ENCODE peak calls at places on chromosomes 11 and 22, in ten cellular contexts. K, G, Q, L, B, J, H, N, T and Y are unnamed samples.

GRCh38 chr11:46913484-46913883 is 4.9 kb downstream of the LRP4 start:
- DNase-seq in Q (no peak), G (no peak), N (no peak), K (no peak), B (no peak), T (no peak), L (no peak), H (no peak), J (no peak), Y (no peak)

GRCh38 chr11:75475767-75476650 is 43.0 kb upstream of the KLHL35 start:
- DNase-seq in K (peak; percentile 41), L (no peak), J (peak; percentile 81), G (peak; percentile 32), T (no peak), Q (peak; percentile 60), B (no peak), H (no peak), N (peak; percentile 85), Y (no peak)

GRCh38 chr11:68302256-68303054 is 9.9 kb upstream of the LRP5 start:
- DNase-seq in J (peak; percentile 20), N (no peak), B (no peak), K (peak; percentile 47), T (no peak), Q (peak; percentile 50), G (peak; percentile 86), H (no peak), L (no peak), Y (no peak)

GRCh38 chr11:123107945-123108344 is 46.0 kb upstream of the HSPA8 start:
- DNase-seq in Q (no peak), L (no peak), B (no peak), T (no peak), G (no peak), H (no peak), J (no peak), N (no peak), K (no peak), Y (no peak)

GRCh38 chr22:36362819-36363377 is 24.9 kb downstream of the MYH9 start:
- DNase-seq in G (no peak), H (no peak), N (no peak), T (no peak), K (peak; percentile 62), Q (no peak), J (no peak), B (no peak), L (no peak), Y (no peak)

GRCh38 chr11:8262552-8263108 is 1.0 kb downstream of the LMO1 start:
- DNase-seq in B (peak; percentile 71), Q (peak; percentile 55), L (no peak), H (peak; percentile 12), J (peak; percentile 66), T (no peak), K (peak; percentile 79), N (peak; percentile 76), G (no peak), Y (no peak)

GRCh38 chr11:104487035-104487775 is 323.3 kb upstream of the PDGFD start:
- DNase-seq in B (no peak), G (no peak), L (no peak), H (no peak), T (no peak), K (peak; percentile 12), Q (peak; percentile 30), J (peak; percentile 44), N (no peak), Y (no peak)

GRCh38 chr11:61609970-61610347 is 29.1 kb upstream of the SYT7 start:
- DNase-seq in Q (no peak), T (no peak), L (no peak), B (no peak), H (no peak), J (no peak), N (no peak), K (no peak), G (peak; percentile 43), Y (no peak)

GRCh38 chr11:31764186-31764730 is 46.9 kb downstream of the PAX6 start:
- DNase-seq in K (no peak), Q (no peak), L (no peak), G (no peak), N (no peak), J (no peak), H (no peak), B (no peak), T (no peak), Y (no peak)

GRCh38 chr11:132779487-132779886 is 752.8 kb downstream of the OPCML start:
- DNase-seq in J (no peak), G (no peak), K (peak; percentile 68), T (no peak), Q (peak; percentile 21), H (no peak), B (no peak), N (no peak), L (no peak), Y (no peak)

GRCh38 chr11:114073506-114074381 is 14.2 kb downstream of the ZBTB16 start:
- DNase-seq in T (no peak), G (no peak), B (no peak), Q (no peak), J (no peak), L (no peak), H (no peak), N (peak; percentile 60), K (no peak), Y (no peak)

GRCh38 chr11:104531075-104531474 is 367.1 kb upstream of the PDGFD start:
- DNase-seq in H (no peak), N (no peak), K (no peak), G (no peak), T (no peak), Q (no peak), B (no peak), L (no peak), J (no peak), Y (no peak)

GRCh38 chr11:8357505-8357888 is 93.8 kb upstream of the LMO1 start:
- DNase-seq in N (no peak), H (no peak), Q (no peak), B (peak; percentile 40), K (no peak), G (no peak), J (no peak), L (peak; percentile 23), T (no peak), Y (no peak)

GRCh38 chr22:17205432-17205831 is 13.8 kb downstream of the ADA2 start:
- DNase-seq in L (no peak), J (peak; percentile 10), Q (no peak), B (no peak), T (no peak), K (no peak), H (peak; percentile 41), G (no peak), N (peak; percentile 23), Y (no peak)

GRCh38 chr11:117200813-117201515 is 1.8 kb downstream of the TAGLN start:
- DNase-seq in L (no peak), N (no peak), K (no peak), T (no peak), Q (peak; percentile 32), G (no peak), H (no peak), J (peak; percentile 42), B (no peak), Y (no peak)
- H3K4me3 ChIP-seq in L (no peak overlapping the region), N (peak overlapping the region; percentile 58), K (peak overlapping the region; percentile 49), T (peak overlapping the region; percentile 6), Q (peak overlapping the region; percentile 49), G (peak overlapping the region; percentile 33), H (no peak overlapping the region), J (no peak overlapping the region), B (peak overlapping the region; percentile 48), Y (peak overlapping the region; percentile 63)

GRCh38 chr22:29202231-29203192 is 3.2 kb upstream of the EMID1 start:
- DNase-seq in B (no peak), J (peak; percentile 90), G (peak; percentile 58), N (peak; percentile 76), K (peak; percentile 57), T (no peak), Q (peak; percentile 55), H (peak; percentile 99), L (no peak), Y (no peak)
- TF ChIP-seq CTCF in B (peak; percentile 39), J (peak; percentile 28), G (no peak), N (peak; percentile 27), K (peak; percentile 8), T (peak; percentile 23), Q (peak; percentile 38), H (peak; percentile 88), L (peak; percentile 15), Y (peak; percentile 38)

GRCh38 chr22:29310863-29311339 is 4.5 kb downstream of the GAS2L1 start:
- DNase-seq in G (peak; percentile 94), L (peak; percentile 97), B (peak; percentile 96), J (peak; percentile 98), Q (peak; percentile 96), H (no peak), K (peak; percentile 96), N (peak; percentile 97), T (peak; percentile 96), Y (peak; percentile 88)

GRCh38 chr22:29312218-29313125 is 3.0 kb downstream of the RASL10A start:
- DNase-seq in B (peak; percentile 67), K (no peak), T (peak; percentile 38), L (peak; percentile 60), G (no peak), Q (no peak), J (no peak), H (no peak), N (no peak), Y (no peak)

GRCh38 chr22:29313126-29314071 is 2.1 kb downstream of the RASL10A start:
- DNase-seq in H (no peak), N (peak; percentile 79), K (no peak), L (peak; percentile 58), G (peak; percentile 43), B (peak; percentile 67), T (peak; percentile 48), Q (no peak), J (peak; percentile 65), Y (no peak)

GRCh38 chr22:29310065-29310862 is 3.8 kb downstream of the GAS2L1 start:
- DNase-seq in K (no peak), Q (no peak), T (peak; percentile 50), L (no peak), H (no peak), J (no peak), N (no peak), G (no peak), B (no peak), Y (no peak)

DNA sequence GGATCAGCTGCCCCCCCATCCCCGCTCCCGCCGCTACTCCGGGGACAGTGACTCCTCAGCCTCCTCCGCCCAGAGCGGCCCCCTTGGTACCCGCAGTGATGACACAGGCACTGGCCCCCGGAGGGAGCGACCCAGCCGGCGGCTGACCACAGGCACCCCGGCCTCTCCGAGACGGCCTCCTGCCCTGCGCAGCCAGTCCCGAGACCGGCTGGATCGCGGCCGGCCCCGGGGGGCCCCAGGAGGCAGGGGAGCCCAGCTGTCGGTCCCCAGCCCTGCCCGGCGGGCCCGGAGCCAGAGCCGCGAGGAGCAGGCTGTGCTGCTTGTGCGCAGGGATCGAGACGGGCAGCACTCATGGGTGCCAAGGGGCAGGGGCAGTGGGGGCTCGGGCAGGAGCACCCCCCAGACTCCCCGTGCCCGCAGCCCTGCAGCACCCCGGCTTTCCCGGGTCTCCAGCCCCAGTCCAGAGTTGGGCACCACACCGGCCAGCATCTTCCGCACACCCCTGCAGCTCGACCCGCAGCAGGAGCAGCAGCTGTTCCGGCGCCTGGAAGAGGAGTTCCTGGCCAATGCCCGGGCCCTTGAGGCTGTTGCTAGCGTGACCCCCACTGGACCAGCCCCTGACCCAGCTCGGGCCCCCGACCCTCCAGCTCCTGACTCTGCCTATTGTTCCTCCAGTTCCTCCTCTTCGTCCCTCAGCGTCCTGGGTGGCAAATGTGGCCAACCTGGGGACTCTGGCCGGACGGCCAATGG is 3.9 kb downstream of the RASL10A start:
- DNase-seq in B (no peak), H (no peak), T (peak; percentile 46), Q (no peak), J (peak; percentile 24), L (peak; percentile 58), K (no peak), N (peak; percentile 70), G (no peak), Y (no peak)
- H3K27me3 ChIP-seq in B (peaks cover 29% of the 10 kb centered on the region), H (peaks cover 46% of the 10 kb centered on the region), T (no peaks in the 10 kb centered on the region), Q (peaks cover 34% of the 10 kb centered on the region), J (peaks cover 35% of the 10 kb centered on the region), L (peaks cover 30% of the 10 kb centered on the region), K (peaks cover 30% of the 10 kb centered on the region), N (peaks cover 35% of the 10 kb centered on the region), G (peaks cover 25% of the 10 kb centered on the region), Y (peaks cover 18% of the 10 kb centered on the region)

GRCh38 chr11:910589-911030 is at the start of gene CHID1:
- DNase-seq in B (peak; percentile 95), K (peak; percentile 81), N (peak; percentile 94), H (peak; percentile 89), G (peak; percentile 92), T (peak; percentile 75), J (peak; percentile 83), L (peak; percentile 80), Q (peak; percentile 67), Y (no peak)
- H3K4me3 ChIP-seq in B (peak within 1 kb of the TSS; percentile 85), K (peak within 1 kb of the TSS; percentile 62), N (peak within 1 kb of the TSS; percentile 72), H (peak within 1 kb of the TSS; percentile 100), G (peak within 1 kb of the TSS; percentile 75), T (peak within 1 kb of the TSS; percentile 85), J (peak within 1 kb of the TSS; percentile 89), L (peak within 1 kb of the TSS; percentile 97), Q (peak within 1 kb of the TSS; percentile 74), Y (peak within 1 kb of the TSS; percentile 96)